ENCODE peak calls at places on chromosomes 16 and 17, in nine cellular contexts. R is CD8-positive, alpha-beta memory T cell; W is non-pigmented ciliary epithelial cell; Q is D341Med; V is cardiac fibroblast; T is NCI-H774; F is neural progenitor cell; H is endothelial cell; E is AG04450. N is an unnamed sample.

GRCh38 chr17:35766903-35767510 is 6.3 kb downstream of the C17orf50 start:
- DNase-seq in E (no peak), W (no peak), T (no peak), R (no peak), Q (no peak), F (no peak), H (peak), V (peak), N (no peak)

GRCh38 chr16:10180771-10181163 is 1.5 kb downstream of the GRIN2A start:
- DNase-seq in F (peak), Q (peak), H (peak), W (no peak), E (no peak), R (no peak), T (no peak), V (no peak), N (peak)

GRCh38 chr17:410674-411401 is 58.2 kb upstream of the RPH3AL start:
- DNase-seq in R (peak), T (no peak), Q (no peak), F (peak), W (no peak), H (no peak), E (no peak), V (peak), N (peak)

GRCh38 chr17:61400786-61401279 is 1.2 kb downstream of the TBX2 start:
- DNase-seq in W (no peak), V (peak), H (no peak), F (peak), R (no peak), Q (no peak), E (no peak), T (no peak), N (no peak)

GRCh38 chr17:78192616-78193015 is 5.5 kb downstream of the AFMID start:
- DNase-seq in W (no peak), H (no peak), T (no peak), F (no peak), E (no peak), V (no peak), R (no peak), Q (no peak), N (no peak)

GRCh38 chr17:48596735-48597491 is 3.3 kb upstream of the HOXB5 start:
- DNase-seq in V (no peak), R (no peak), E (no peak), H (no peak), F (no peak), W (no peak), Q (no peak), T (no peak), N (no peak)

GRCh38 chr17:55624789-55625433 is 97.8 kb downstream of the TMEM100 start:
- DNase-seq in V (no peak), Q (no peak), F (no peak), R (no peak), T (no peak), E (no peak), H (no peak), W (no peak), N (no peak)

GRCh38 chr17:337866-338265 is 14.7 kb downstream of the RPH3AL start:
- DNase-seq in T (no peak), R (no peak), E (no peak), W (no peak), F (no peak), Q (no peak), V (no peak), H (no peak), N (no peak)

GRCh38 chr16:569445-570254 is at the start of gene PIGQ:
- DNase-seq in T (no peak), V (peak), W (no peak), R (peak), E (no peak), Q (peak), H (peak), F (peak), N (peak)

GRCh38 chr16:8673611-8674412 is 605 bp upstream of the ABAT start:
- DNase-seq in V (no peak), E (no peak), H (peak), T (no peak), F (peak), Q (no peak), R (no peak), W (no peak), N (no peak)

GRCh38 chr16:56477096-56477878 is 25.9 kb downstream of the OGFOD1 start:
- DNase-seq in H (no peak), F (no peak), W (peak), T (no peak), V (peak), E (peak), R (no peak), Q (no peak), N (no peak)

GRCh38 chr16:68645494-68646388 is 631 bp downstream of the CDH3 start:
- DNase-seq in V (no peak), W (no peak), Q (peak), E (no peak), H (peak), T (no peak), F (peak), R (no peak), N (no peak)

GRCh38 chr16:88359008-88359407 is 23.8 kb upstream of the ZNF469 start:
- DNase-seq in Q (no peak), W (no peak), H (no peak), R (no peak), E (no peak), F (no peak), T (no peak), V (no peak), N (no peak)

GRCh38 chr16:82311528-82311927 is 141.5 kb upstream of the MPHOSPH6 start:
- DNase-seq in Q (no peak), T (no peak), E (no peak), V (no peak), H (no peak), W (no peak), R (no peak), F (no peak), N (no peak)

GRCh38 chr16:28010671-28011070 is 52.8 kb downstream of the GSG1L start:
- DNase-seq in T (no peak), F (no peak), W (no peak), E (no peak), H (no peak), V (peak), R (no peak), Q (no peak), N (no peak)

GRCh38 chr17:76196675-76197074 is 43.6 kb downstream of the RNF157 start:
- DNase-seq in E (no peak), F (no peak), V (peak), T (no peak), R (no peak), Q (no peak), H (no peak), W (no peak), N (no peak)

GRCh38 chr17:79145548-79145947 is 70.9 kb downstream of the ENGASE start:
- DNase-seq in R (no peak), H (no peak), E (no peak), W (no peak), F (no peak), V (no peak), Q (no peak), T (no peak), N (no peak)

GRCh38 chr16:81863630-81864352 is 84.7 kb downstream of the PLCG2 start:
- DNase-seq in R (no peak), F (peak), V (no peak), E (no peak), Q (no peak), H (no peak), T (no peak), W (no peak), N (no peak)

GRCh38 chr16:70574595-70575271 is 51.1 kb downstream of the SF3B3 start:
- DNase-seq in Q (no peak), V (no peak), R (no peak), W (no peak), E (no peak), H (no peak), F (no peak), T (no peak), N (no peak)

GRCh38 chr16:46961373-46962353 is 11.8 kb downstream of the DNAJA2 start:
- DNase-seq in R (peak), E (no peak), T (no peak), F (no peak), Q (peak), H (no peak), W (no peak), V (no peak), N (no peak)

GRCh38 chr16:73033271-73033998 is 14.5 kb downstream of the ZFHX3 start:
- DNase-seq in Q (no peak), T (no peak), E (no peak), W (no peak), V (no peak), F (peak), H (no peak), R (no peak), N (no peak)

GRCh38 chr17:75812096-75813001 is 27.7 kb downstream of the UNK start:
- DNase-seq in T (no peak), H (no peak), V (no peak), Q (no peak), E (no peak), R (no peak), W (no peak), F (no peak), N (no peak)